ENCODE peak calls at places on chromosomes 16 and 17, in eight cellular contexts. One of them, this sample, is unnamed.

GRCh38 chr17:69066482-69066881 is 5.8 kb upstream of the ABCA9 start:
- DNase-seq in lung: no peak
- DNase-seq in mammary epithelial cell: no peak
- DNase-seq in upper lobe of right lung: no peak
- DNase-seq in K562: no peak
- DNase-seq in naive thymus-derived CD4-positive, alpha-beta T cell: no peak
- DNase-seq in heart left ventricle: no peak
- DNase-seq in A549: no peak
- DNase-seq in this sample: no peak

GRCh38 chr16:47375423-47375822 is 85.4 kb downstream of the ITFG1 start:
- DNase-seq in A549: no peak
- DNase-seq in lung: no peak
- DNase-seq in naive thymus-derived CD4-positive, alpha-beta T cell: no peak
- DNase-seq in K562: no peak
- DNase-seq in mammary epithelial cell: no peak
- DNase-seq in upper lobe of right lung: no peak
- DNase-seq in heart left ventricle: no peak
- DNase-seq in this sample: no peak

GRCh38 chr17:50638572-50638850 is 3.8 kb downstream of the ABCC3 start:
- DNase-seq in lung: no peak
- DNase-seq in upper lobe of right lung: no peak
- DNase-seq in heart left ventricle: no peak
- DNase-seq in mammary epithelial cell: no peak
- DNase-seq in A549: peak; percentile 94
- DNase-seq in naive thymus-derived CD4-positive, alpha-beta T cell: no peak
- DNase-seq in K562: no peak
- DNase-seq in this sample: no peak

GRCh38 chr17:78039581-78039980 is 81.1 kb downstream of the TNRC6C start:
- DNase-seq in upper lobe of right lung: no peak
- DNase-seq in lung: no peak
- DNase-seq in heart left ventricle: no peak
- DNase-seq in mammary epithelial cell: no peak
- DNase-seq in naive thymus-derived CD4-positive, alpha-beta T cell: no peak
- DNase-seq in K562: no peak
- DNase-seq in A549: no peak
- DNase-seq in this sample: no peak

GRCh38 chr17:28008526-28008925 is 34.0 kb upstream of the NLK start:
- DNase-seq in K562: peak; percentile 74
- DNase-seq in mammary epithelial cell: peak; percentile 60
- DNase-seq in naive thymus-derived CD4-positive, alpha-beta T cell: no peak
- DNase-seq in A549: peak; percentile 21
- DNase-seq in lung: no peak
- DNase-seq in heart left ventricle: peak; percentile 48
- DNase-seq in upper lobe of right lung: no peak
- DNase-seq in this sample: no peak

GRCh38 chr17:77798481-77798880 is 160.0 kb upstream of the TNRC6C start:
- DNase-seq in upper lobe of right lung: no peak
- DNase-seq in lung: no peak
- DNase-seq in mammary epithelial cell: no peak
- DNase-seq in heart left ventricle: no peak
- DNase-seq in A549: no peak
- DNase-seq in naive thymus-derived CD4-positive, alpha-beta T cell: no peak
- DNase-seq in K562: no peak
- DNase-seq in this sample: peak; percentile 21

GRCh38 chr17:49850772-49851386 is 3.0 kb upstream of the TAC4 start:
- DNase-seq in upper lobe of right lung: no peak
- DNase-seq in mammary epithelial cell: no peak
- DNase-seq in K562: no peak
- DNase-seq in heart left ventricle: no peak
- DNase-seq in naive thymus-derived CD4-positive, alpha-beta T cell: no peak
- DNase-seq in lung: no peak
- DNase-seq in A549: no peak
- DNase-seq in this sample: no peak

GRCh38 chr16:84065536-84066132 is 23.0 kb upstream of the SLC38A8 start:
- DNase-seq in mammary epithelial cell: peak; percentile 44
- DNase-seq in heart left ventricle: no peak
- DNase-seq in upper lobe of right lung: peak; percentile 40
- DNase-seq in K562: peak; percentile 70
- DNase-seq in A549: peak; percentile 39
- DNase-seq in naive thymus-derived CD4-positive, alpha-beta T cell: no peak
- DNase-seq in lung: no peak
- DNase-seq in this sample: peak; percentile 53

GRCh38 chr17:39757931-39758873 is 20.5 kb downstream of the GRB7 start:
- DNase-seq in naive thymus-derived CD4-positive, alpha-beta T cell: no peak
- DNase-seq in A549: no peak
- DNase-seq in K562: no peak
- DNase-seq in heart left ventricle: no peak
- DNase-seq in upper lobe of right lung: no peak
- DNase-seq in lung: no peak
- DNase-seq in mammary epithelial cell: no peak
- DNase-seq in this sample: no peak

GRCh38 chr17:44360826-44361225 is 2.8 kb downstream of the FAM171A2 start:
- DNase-seq in upper lobe of right lung: no peak
- DNase-seq in mammary epithelial cell: no peak
- DNase-seq in heart left ventricle: no peak
- DNase-seq in K562: peak; percentile 65
- DNase-seq in lung: no peak
- DNase-seq in naive thymus-derived CD4-positive, alpha-beta T cell: no peak
- DNase-seq in A549: no peak
- DNase-seq in this sample: peak; percentile 23

GRCh38 chr17:13725286-13725990 is 123.7 kb upstream of the HS3ST3A1 start:
- DNase-seq in upper lobe of right lung: no peak
- DNase-seq in mammary epithelial cell: no peak
- DNase-seq in K562: no peak
- DNase-seq in heart left ventricle: no peak
- DNase-seq in naive thymus-derived CD4-positive, alpha-beta T cell: no peak
- DNase-seq in lung: no peak
- DNase-seq in A549: no peak
- DNase-seq in this sample: no peak

GRCh38 chr17:22374741-22375140 is 682.4 kb downstream of the KCNJ18 start:
- DNase-seq in heart left ventricle: no peak
- DNase-seq in lung: no peak
- DNase-seq in K562: no peak
- DNase-seq in mammary epithelial cell: no peak
- DNase-seq in naive thymus-derived CD4-positive, alpha-beta T cell: no peak
- DNase-seq in upper lobe of right lung: no peak
- DNase-seq in A549: no peak
- DNase-seq in this sample: no peak

GRCh38 chr16:1989209-1989825 is 453 bp upstream of the SYNGR3 start:
- DNase-seq in mammary epithelial cell: no peak
- DNase-seq in naive thymus-derived CD4-positive, alpha-beta T cell: no peak
- DNase-seq in lung: no peak
- DNase-seq in heart left ventricle: no peak
- DNase-seq in A549: no peak
- DNase-seq in upper lobe of right lung: no peak
- DNase-seq in K562: no peak
- DNase-seq in this sample: no peak

GRCh38 chr17:46028374-46028773 is 29.3 kb downstream of the STH start:
- DNase-seq in K562: no peak
- DNase-seq in lung: no peak
- DNase-seq in naive thymus-derived CD4-positive, alpha-beta T cell: no peak
- DNase-seq in upper lobe of right lung: no peak
- DNase-seq in heart left ventricle: no peak
- DNase-seq in A549: no peak
- DNase-seq in mammary epithelial cell: no peak
- DNase-seq in this sample: no peak

GRCh38 chr17:9217151-9218067 is 196.1 kb downstream of the NTN1 start:
- DNase-seq in naive thymus-derived CD4-positive, alpha-beta T cell: no peak
- DNase-seq in A549: no peak
- DNase-seq in upper lobe of right lung: no peak
- DNase-seq in K562: no peak
- DNase-seq in mammary epithelial cell: peak; percentile 61
- DNase-seq in lung: no peak
- DNase-seq in heart left ventricle: no peak
- DNase-seq in this sample: no peak

GRCh38 chr17:75390982-75391381 is 14.5 kb downstream of the GRB2 start:
- DNase-seq in lung: no peak
- DNase-seq in upper lobe of right lung: no peak
- DNase-seq in mammary epithelial cell: no peak
- DNase-seq in naive thymus-derived CD4-positive, alpha-beta T cell: no peak
- DNase-seq in heart left ventricle: no peak
- DNase-seq in K562: no peak
- DNase-seq in A549: no peak
- DNase-seq in this sample: no peak

GRCh38 chr17:75393523-75394331 is 11.8 kb downstream of the GRB2 start:
- DNase-seq in K562: peak; percentile 98
- DNase-seq in mammary epithelial cell: peak; percentile 98
- DNase-seq in lung: peak; percentile 99
- DNase-seq in upper lobe of right lung: peak; percentile 99
- DNase-seq in heart left ventricle: peak; percentile 99
- DNase-seq in A549: peak; percentile 99
- DNase-seq in naive thymus-derived CD4-positive, alpha-beta T cell: peak; percentile 65
- DNase-seq in this sample: peak; percentile 98

GRCh38 chr17:75394332-75394918 is 11.1 kb downstream of the GRB2 start:
- DNase-seq in A549: no peak
- DNase-seq in mammary epithelial cell: no peak
- DNase-seq in lung: no peak
- DNase-seq in naive thymus-derived CD4-positive, alpha-beta T cell: no peak
- DNase-seq in upper lobe of right lung: no peak
- DNase-seq in K562: no peak
- DNase-seq in heart left ventricle: no peak
- DNase-seq in this sample: no peak

GRCh38 chr17:75396025-75396424 is 9.5 kb downstream of the GRB2 start:
- DNase-seq in naive thymus-derived CD4-positive, alpha-beta T cell: no peak
- DNase-seq in A549: no peak
- DNase-seq in heart left ventricle: no peak
- DNase-seq in mammary epithelial cell: no peak
- DNase-seq in lung: no peak
- DNase-seq in K562: no peak
- DNase-seq in upper lobe of right lung: no peak
- DNase-seq in this sample: no peak

DNA sequence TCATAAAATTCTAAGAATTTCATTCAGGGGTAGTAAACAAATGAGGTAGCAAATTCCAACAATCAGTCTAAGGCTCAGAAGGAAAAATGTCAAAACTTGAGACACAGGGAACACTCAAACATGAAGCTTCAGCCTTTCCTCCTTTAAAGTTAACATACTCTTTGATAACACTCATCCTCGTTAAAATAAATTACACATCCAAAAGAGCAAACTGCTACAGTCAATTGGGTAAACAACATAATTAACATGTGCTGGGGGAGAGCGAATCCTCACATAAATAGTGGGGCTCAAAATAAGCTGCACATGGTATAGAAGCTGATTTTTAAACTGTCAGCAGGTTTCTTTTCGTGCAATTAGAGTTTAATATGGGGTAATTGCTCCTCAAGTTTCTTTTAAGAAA is 12.9 kb downstream of the GRB2 start:
- DNase-seq in A549: no peak
- DNase-seq in heart left ventricle: no peak
- DNase-seq in upper lobe of right lung: no peak
- DNase-seq in K562: no peak
- DNase-seq in naive thymus-derived CD4-positive, alpha-beta T cell: no peak
- DNase-seq in mammary epithelial cell: no peak
- DNase-seq in lung: no peak
- DNase-seq in this sample: no peak
- H3K4me3 ChIP-seq in A549: peak overlapping the region; percentile 62
- H3K4me3 ChIP-seq in heart left ventricle: no peak overlapping the region
- H3K4me3 ChIP-seq in upper lobe of right lung: no peak overlapping the region
- H3K4me3 ChIP-seq in K562: no peak overlapping the region
- H3K4me3 ChIP-seq in naive thymus-derived CD4-positive, alpha-beta T cell: no peak overlapping the region
- H3K4me3 ChIP-seq in mammary epithelial cell: peak overlapping the region; percentile 85
- H3K4me3 ChIP-seq in lung: no peak overlapping the region
- H3K4me3 ChIP-seq in this sample: peak overlapping the region; percentile 89

GRCh38 chr17:36183001-36183810 is 6.8 kb upstream of the TBC1D3B start:
- DNase-seq in A549: peak; percentile 68
- DNase-seq in lung: no peak
- DNase-seq in heart left ventricle: peak; percentile 83
- DNase-seq in mammary epithelial cell: peak; percentile 66
- DNase-seq in K562: peak; percentile 31
- DNase-seq in upper lobe of right lung: peak; percentile 86
- DNase-seq in naive thymus-derived CD4-positive, alpha-beta T cell: no peak
- DNase-seq in this sample: peak; percentile 82
- H3K27ac ChIP-seq in A549: peak overlapping the region; percentile 70
- H3K27ac ChIP-seq in lung: no peak overlapping the region
- H3K27ac ChIP-seq in heart left ventricle: peak overlapping the region; percentile 57
- H3K27ac ChIP-seq in mammary epithelial cell: no peak overlapping the region
- H3K27ac ChIP-seq in K562: no peak overlapping the region
- H3K27ac ChIP-seq in upper lobe of right lung: peak overlapping the region; percentile 76
- H3K27ac ChIP-seq in naive thymus-derived CD4-positive, alpha-beta T cell: no peak overlapping the region
- H3K27ac ChIP-seq in this sample: peak overlapping the region; percentile 70

DNA sequence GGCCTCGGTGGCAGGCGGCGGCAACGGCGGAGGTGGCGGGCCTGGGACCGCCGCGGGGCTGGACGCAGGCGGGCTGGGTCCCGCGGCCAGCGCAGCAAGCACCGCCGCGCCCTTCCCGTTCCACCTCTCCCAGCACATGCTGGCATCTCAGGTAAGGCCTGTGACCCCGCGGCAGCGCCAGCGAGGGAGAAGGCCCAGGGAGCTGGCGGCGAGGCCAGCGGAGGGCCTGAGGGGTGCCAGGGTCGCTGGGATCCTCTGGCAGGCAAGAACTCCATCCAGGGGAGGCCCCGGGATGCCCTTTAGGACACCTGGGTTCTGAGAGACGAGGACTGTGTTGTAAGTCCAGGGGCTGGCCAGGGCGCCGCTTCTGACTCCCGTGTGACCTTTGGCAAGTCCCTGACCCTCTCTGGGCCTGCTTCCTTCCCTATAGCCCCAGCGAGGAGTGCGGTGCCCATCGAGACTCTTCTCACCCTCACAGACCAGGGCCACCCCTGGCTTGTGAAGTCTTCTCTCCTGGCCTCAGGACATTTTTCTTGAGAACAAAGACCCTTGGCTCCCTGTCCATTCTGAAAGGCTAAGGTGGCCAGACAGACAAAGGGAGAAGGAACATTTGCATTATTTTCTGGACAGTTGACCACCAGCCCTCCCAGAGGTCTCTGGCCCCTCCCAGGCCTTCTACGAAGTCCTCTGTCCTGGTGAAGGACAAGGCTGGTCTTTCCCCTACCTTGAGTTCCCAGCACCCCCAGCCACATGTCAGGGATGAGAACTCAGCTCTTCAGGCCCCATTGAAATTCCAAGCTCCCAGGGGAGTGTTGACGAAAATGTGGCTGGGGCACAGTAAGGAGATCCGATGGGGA is 6.3 kb downstream of the TBX2 start:
- DNase-seq in A549: no peak
- DNase-seq in mammary epithelial cell: no peak
- DNase-seq in K562: no peak
- DNase-seq in naive thymus-derived CD4-positive, alpha-beta T cell: peak; percentile 6
- DNase-seq in lung: no peak
- DNase-seq in upper lobe of right lung: peak; percentile 59
- DNase-seq in heart left ventricle: no peak
- DNase-seq in this sample: no peak
- H3K4me3 ChIP-seq in A549: no peak overlapping the region
- H3K4me3 ChIP-seq in mammary epithelial cell: no peak overlapping the region
- H3K4me3 ChIP-seq in K562: no peak overlapping the region
- H3K4me3 ChIP-seq in naive thymus-derived CD4-positive, alpha-beta T cell: no peak overlapping the region
- H3K4me3 ChIP-seq in lung: peak overlapping the region; percentile 61
- H3K4me3 ChIP-seq in upper lobe of right lung: peak overlapping the region; percentile 65
- H3K4me3 ChIP-seq in heart left ventricle: peak overlapping the region; percentile 58
- H3K4me3 ChIP-seq in this sample: peak overlapping the region; percentile 19

GRCh38 chr17:1347681-1348318 is 52.2 kb downstream of the YWHAE start:
- DNase-seq in A549: no peak
- DNase-seq in heart left ventricle: peak; percentile 32
- DNase-seq in lung: no peak
- DNase-seq in K562: no peak
- DNase-seq in upper lobe of right lung: peak; percentile 37
- DNase-seq in naive thymus-derived CD4-positive, alpha-beta T cell: no peak
- DNase-seq in mammary epithelial cell: peak; percentile 44
- DNase-seq in this sample: no peak
- H3K27ac ChIP-seq in A549: no peak overlapping the region
- H3K27ac ChIP-seq in heart left ventricle: peak overlapping the region; percentile 50
- H3K27ac ChIP-seq in lung: peak overlapping the region; percentile 2
- H3K27ac ChIP-seq in K562: no peak overlapping the region
- H3K27ac ChIP-seq in upper lobe of right lung: peak overlapping the region; percentile 43
- H3K27ac ChIP-seq in naive thymus-derived CD4-positive, alpha-beta T cell: peak overlapping the region; percentile 2
- H3K27ac ChIP-seq in mammary epithelial cell: no peak overlapping the region
- H3K27ac ChIP-seq in this sample: peak overlapping the region; percentile 58

This sample was measured in dorsolateral prefrontal cortex.